ENCODE peak calls at places on chromosome 18, in four cellular contexts. J is heart right ventricle, M is psoas muscle, E is pancreas. D is an unnamed sample. For H3K4me1, the result is how much of the 10 kb centered on the place peaks cover.

GRCh38 chr18:48724455-48724854 is 185.6 kb downstream of the CTIF start:
- DNase-seq in J (no peak), M (no peak), E (no peak), D (no peak)

GRCh38 chr18:8450898-8451665 is 158.2 kb upstream of the RAB12 start:
- DNase-seq in J (peak), M (no peak), E (no peak), D (no peak)

GRCh38 chr18:35703043-35703688 is 121.6 kb downstream of the GALNT1 start:
- DNase-seq in J (no peak), M (no peak), E (no peak), D (no peak)

GRCh38 chr18:36735130-36735529 is 93.7 kb downstream of the TPGS2 start:
- DNase-seq in J (no peak), M (no peak), E (no peak), D (no peak)

GRCh38 chr18:55506074-55506473 is 81.9 kb downstream of the TCF4 start:
- DNase-seq in J (no peak), M (no peak), E (no peak), D (no peak)

GRCh38 chr18:11982981-11983380 is 1.7 kb downstream of the IMPA2 start:
- DNase-seq in J (no peak), M (peak), E (no peak), D (peak)

GRCh38 chr18:10023853-10024638 is 110.2 kb downstream of the VAPA start:
- DNase-seq in J (no peak), M (no peak), E (no peak), D (no peak)

GRCh38 chr18:43620936-43621335 is 343.6 kb upstream of the SYT4 start:
- DNase-seq in J (no peak), M (no peak), E (no peak), D (no peak)

GRCh38 chr18:48827321-48828200 is 123.2 kb downstream of the SMAD7 start:
- DNase-seq in J (no peak), M (peak), E (no peak), D (peak)

DNA sequence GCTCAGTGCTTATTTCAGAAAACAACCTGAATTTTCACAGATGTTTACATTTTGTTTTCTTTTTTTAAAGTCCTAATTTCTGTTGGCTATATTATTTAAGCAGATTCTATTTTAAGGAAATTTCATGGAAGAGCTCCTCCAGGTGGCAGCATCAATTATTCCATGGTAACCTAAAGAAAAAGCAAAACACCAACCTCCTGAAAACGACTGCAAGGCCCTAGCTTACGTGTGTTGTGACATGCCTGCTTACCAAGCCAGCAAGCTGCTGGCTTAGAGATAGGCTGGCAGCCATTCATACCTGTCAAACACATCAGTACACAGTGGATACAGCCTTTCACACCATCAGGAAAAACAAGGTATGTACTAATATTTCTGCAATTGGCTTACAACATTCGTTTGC is 64.9 kb downstream of the LPIN2 start:
- DNase-seq in J (no peak), M (no peak), E (peak), D (no peak)
- TF ChIP-seq CTCF in J (peak), M (no peak), E (no peak), D (no peak)

DNA sequence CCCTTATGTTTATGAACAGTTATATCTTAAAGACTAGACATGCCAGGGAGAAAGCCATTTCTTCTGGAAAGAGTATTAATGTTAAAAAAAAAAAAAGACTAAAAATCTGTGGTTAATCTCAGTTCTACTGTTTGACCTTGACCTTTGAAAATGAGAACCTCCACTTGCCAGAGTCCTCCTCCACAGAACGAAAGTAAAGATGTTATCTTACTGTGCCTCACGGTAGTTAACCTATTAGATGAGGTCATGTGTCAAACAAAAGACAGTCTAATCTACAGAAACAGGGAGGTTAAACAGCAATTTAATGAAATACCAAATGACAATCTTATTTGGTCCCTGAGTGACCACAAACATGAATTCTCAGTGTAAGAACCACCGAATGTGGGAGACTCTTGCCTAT is 51.2 kb downstream of the SLC14A2 start:
- DNase-seq in J (no peak), M (no peak), E (no peak), D (no peak)
- H3K27ac ChIP-seq in J (peak), M (no peak), E (no peak), D (no peak)

GRCh38 chr18:74411475-74411874 is 45.6 kb downstream of the DIPK1C start:
- DNase-seq in J (no peak), M (no peak), E (no peak), D (no peak)

GRCh38 chr18:74412106-74412880 is 44.8 kb downstream of the DIPK1C start:
- DNase-seq in J (no peak), M (no peak), E (no peak), D (no peak)

GRCh38 chr18:74414951-74415515 is 42.1 kb downstream of the DIPK1C start:
- DNase-seq in J (peak), M (no peak), E (no peak), D (no peak)

GRCh38 chr18:74416124-74416523 is 41.0 kb downstream of the DIPK1C start:
- DNase-seq in J (peak), M (no peak), E (no peak), D (no peak)

GRCh38 chr18:74413811-74414210 is 43.3 kb downstream of the DIPK1C start:
- DNase-seq in J (no peak), M (no peak), E (no peak), D (no peak)
- H3K4me1 ChIP-seq in J (under half), M (under half), E (under half), D (under half)

DNA sequence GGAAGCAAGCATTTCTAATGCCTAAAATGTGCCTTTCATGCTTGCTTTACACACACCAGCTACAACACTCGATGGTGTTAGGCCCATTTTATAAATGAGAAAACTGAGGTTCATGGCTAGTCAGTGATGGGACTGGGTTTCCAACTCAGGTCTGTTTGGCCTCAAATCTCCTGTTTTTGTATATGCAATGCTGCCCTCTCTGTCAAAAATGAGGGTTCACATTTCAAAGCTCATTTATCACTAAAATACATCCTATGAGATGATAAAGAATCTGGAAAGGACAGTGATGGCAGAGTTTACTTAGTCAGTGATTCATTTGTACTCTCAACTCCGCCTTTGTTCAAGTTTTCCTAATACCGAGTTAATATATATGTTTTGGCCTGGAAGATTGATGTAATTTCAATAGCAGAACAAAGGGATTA is 92.3 kb downstream of the KCTD1 start:
- DNase-seq in J (no peak), M (no peak), E (no peak), D (no peak)
- TF ChIP-seq CTCF in J (no peak), M (no peak), E (no peak), D (no peak)

GRCh38 chr18:63253018-63253417 is 66.6 kb downstream of the BCL2 start:
- DNase-seq in J (no peak), M (no peak), E (no peak), D (no peak)
- H3K27ac ChIP-seq in J (no peak), M (peak), E (no peak), D (peak)

GRCh38 chr18:44763327-44763726 is 82.6 kb downstream of the SETBP1 start:
- DNase-seq in J (no peak), M (no peak), E (no peak), D (no peak)

GRCh38 chr18:44764863-44765262 is 84.2 kb downstream of the SETBP1 start:
- DNase-seq in J (no peak), M (no peak), E (no peak), D (no peak)

GRCh38 chr18:44759925-44760342 is 79.2 kb downstream of the SETBP1 start:
- DNase-seq in J (no peak), M (no peak), E (no peak), D (no peak)

GRCh38 chr18:44758821-44759624 is 78.3 kb downstream of the SETBP1 start:
- DNase-seq in J (no peak), M (no peak), E (no peak), D (no peak)

DNA sequence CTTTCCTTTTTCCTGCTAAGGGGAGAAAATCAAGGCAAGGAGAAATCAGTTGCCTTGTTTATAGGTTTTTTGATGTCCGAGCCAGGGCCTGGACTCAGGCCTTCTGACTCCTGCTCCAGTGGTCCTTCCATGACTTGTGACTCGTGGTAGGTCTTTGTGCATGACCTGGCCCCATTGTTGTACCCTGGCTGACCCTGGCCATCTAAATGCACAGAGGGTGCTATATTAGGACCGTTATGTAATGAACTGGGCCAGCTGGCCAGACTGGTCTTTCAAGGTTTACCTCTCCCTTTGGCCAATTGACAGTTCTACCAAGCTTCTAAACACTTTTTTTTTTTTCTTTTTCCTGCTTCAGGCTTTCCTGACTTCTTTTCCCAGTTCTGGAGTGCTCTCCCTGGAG is 81.1 kb downstream of the SETBP1 start:
- DNase-seq in J (no peak), M (peak), E (peak), D (no peak)
- H3K4me1 ChIP-seq in J (under half), M (half or more), E (under half), D (under half)

GRCh38 chr18:78981652-78981955 is 2.0 kb downstream of the SALL3 start:
- DNase-seq in J (no peak), M (no peak), E (no peak), D (no peak)

GRCh38 chr18:78982186-78982585 is 2.6 kb downstream of the SALL3 start:
- DNase-seq in J (no peak), M (no peak), E (no peak), D (no peak)

GRCh38 chr18:78983530-78983929 is 3.9 kb downstream of the SALL3 start:
- DNase-seq in J (no peak), M (no peak), E (no peak), D (no peak)

GRCh38 chr18:78984941-78985784 is 5.5 kb downstream of the SALL3 start:
- DNase-seq in J (no peak), M (no peak), E (no peak), D (no peak)

DNA sequence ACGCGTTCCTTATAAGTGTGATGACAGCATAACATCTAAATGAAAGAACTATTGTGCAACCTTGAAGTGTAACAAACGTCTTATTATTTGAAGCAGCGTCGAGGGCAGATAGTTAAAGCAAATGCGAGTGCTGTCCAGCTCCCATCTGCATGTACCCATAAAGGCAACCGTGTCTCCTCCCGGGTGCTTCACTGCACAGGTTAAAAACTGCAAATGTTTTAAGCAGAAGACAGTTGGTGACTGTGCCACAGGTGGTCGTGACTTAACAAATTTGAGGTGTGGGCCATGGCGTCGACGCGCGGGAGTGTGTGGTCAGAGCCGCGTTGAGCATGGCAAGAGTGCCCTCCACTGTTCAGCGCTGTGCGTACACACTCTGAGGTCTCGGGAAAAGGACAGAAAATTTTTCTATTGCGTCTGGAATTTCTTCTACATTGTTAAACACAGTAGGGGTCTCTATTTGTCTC is 6.4 kb downstream of the SALL3 start:
- DNase-seq in J (no peak), M (no peak), E (no peak), D (no peak)
- TF ChIP-seq CTCF in J (peak), M (no peak), E (no peak), D (peak)

D was measured in left lung.